ENCODE peak calls at places on chromosomes 13 and 19, in five cellular contexts. V is astrocyte, N is A673, Q is H1, W is fibroblast of lung. M is an unnamed sample.

GRCh38 chr13:30731658-30732390 is 3.5 kb upstream of the ALOX5AP start:
- DNase-seq in W (no peak), N (no peak), Q (no peak), V (no peak), M (no peak)

GRCh38 chr13:39051157-39051556 is 12.9 kb downstream of the NHLRC3 start:
- DNase-seq in V (peak), Q (no peak), W (peak), N (peak), M (peak)

GRCh38 chr19:1401138-1401888 is at the start of gene GAMT:
- DNase-seq in Q (no peak), N (peak), V (no peak), W (peak), M (no peak)

GRCh38 chr13:87376081-87376480 is 295.1 kb upstream of the SLITRK5 start:
- DNase-seq in W (peak), Q (no peak), V (peak), N (peak), M (peak)

GRCh38 chr19:30273184-30273583 is 99.0 kb upstream of the ZNF536 start:
- DNase-seq in V (no peak), N (no peak), Q (no peak), W (no peak), M (no peak)

GRCh38 chr13:109919715-109920375 is 133.5 kb upstream of the IRS2 start:
- DNase-seq in V (peak), W (peak), Q (no peak), N (no peak), M (no peak)

GRCh38 chr13:72132065-72132464 is 265.1 kb upstream of the DACH1 start:
- DNase-seq in W (no peak), N (no peak), V (no peak), Q (no peak), M (no peak)

GRCh38 chr19:1000095-1000494 is at the start of gene GRIN3B:
- DNase-seq in Q (no peak), V (no peak), W (no peak), N (peak), M (peak)

GRCh38 chr19:18049390-18049789 is 37.3 kb downstream of the IL12RB1 start:
- DNase-seq in V (peak), Q (no peak), N (no peak), W (peak), M (no peak)

GRCh38 chr13:42181381-42181953 is 90.5 kb upstream of the AKAP11 start:
- DNase-seq in N (no peak), Q (no peak), V (no peak), W (no peak), M (no peak)

GRCh38 chr13:34545461-34545860 is 396.6 kb upstream of the NBEA start:
- DNase-seq in N (no peak), V (no peak), W (no peak), Q (no peak), M (no peak)

GRCh38 chr13:73722120-73722519 is 412.1 kb downstream of the KLF12 start:
- DNase-seq in Q (no peak), N (peak), V (peak), W (peak), M (peak)

GRCh38 chr13:27917121-27917947 is 2.5 kb upstream of the PDX1 start:
- DNase-seq in V (no peak), Q (no peak), N (no peak), W (no peak), M (no peak)

GRCh38 chr19:57302727-57303401 is 17.4 kb upstream of the ZNF543 start:
- DNase-seq in V (peak), N (no peak), W (peak), Q (no peak), M (peak)

GRCh38 chr19:18915639-18916038 is 3.5 kb downstream of the COPE start:
- DNase-seq in N (peak), W (peak), Q (no peak), V (no peak), M (peak)

GRCh38 chr13:107284168-107284567 is 716.2 kb upstream of the ARGLU1 start:
- DNase-seq in N (peak), Q (no peak), V (peak), W (peak), M (no peak)

GRCh38 chr13:95924389-95924994 is 128.7 kb downstream of the UGGT2 start:
- DNase-seq in Q (no peak), W (peak), N (peak), V (peak), M (peak)

GRCh38 chr19:13262450-13262849 is 112.2 kb downstream of the IER2 start:
- DNase-seq in W (peak), V (peak), Q (no peak), N (peak), M (peak)

GRCh38 chr13:113364933-113365371 is 1.0 kb upstream of the GRTP1 start:
- DNase-seq in V (no peak), W (no peak), N (no peak), Q (no peak), M (no peak)

GRCh38 chr13:23866420-23867026 is 22.7 kb downstream of the MIPEP start:
- DNase-seq in N (no peak), V (peak), W (peak), Q (no peak), M (no peak)

GRCh38 chr13:23578411-23579071 is 8.3 kb downstream of the TNFRSF19 start:
- DNase-seq in V (peak), Q (peak), N (peak), W (peak), M (peak)

GRCh38 chr19:45162464-45163143 is 1.8 kb upstream of the NKPD1 start:
- DNase-seq in W (no peak), N (no peak), V (no peak), Q (no peak), M (peak)

GRCh38 chr13:27379694-27380596 is 44.5 kb upstream of the GTF3A start:
- DNase-seq in N (peak), Q (peak), V (no peak), W (peak), M (peak)

DNA sequence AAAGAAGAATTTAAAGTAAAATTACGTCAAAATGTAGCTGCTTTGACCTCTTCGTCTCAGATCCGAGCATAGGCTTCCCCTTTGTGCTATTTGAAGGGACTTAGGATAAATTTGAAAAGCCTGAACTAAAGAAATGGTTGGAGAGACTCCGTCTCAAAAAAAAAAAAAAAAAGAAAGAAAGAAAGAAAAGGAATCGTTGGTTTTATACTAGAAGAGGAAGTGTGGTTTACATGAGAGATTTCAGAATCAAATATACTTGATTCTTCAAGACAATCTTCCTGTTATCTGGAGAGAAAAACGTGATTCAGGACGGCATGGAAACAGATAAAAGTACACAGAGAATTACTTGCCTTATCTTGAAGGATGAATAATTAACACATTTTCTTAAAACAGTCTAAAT is 474 bp upstream of the ZNF780B start:
- DNase-seq in Q (no peak), W (no peak), V (no peak), N (no peak), M (no peak)
- TF ChIP-seq EZH2 in Q (no peak), W (no peak), V (no peak), N (no peak), M (no peak)

GRCh38 chr19:21482863-21483276 is 22.5 kb upstream of the ZNF429 start:
- DNase-seq in N (peak), W (peak), Q (peak), V (peak), M (no peak)
- H3K27ac ChIP-seq in N (no peak), W (no peak), Q (no peak), V (no peak), M (no peak)

GRCh38 chr13:97696921-97697320 is 256.6 kb upstream of the IPO5 start:
- DNase-seq in V (no peak), N (no peak), W (no peak), Q (no peak), M (no peak)
- TF ChIP-seq EZH2 in V (no peak), N (no peak), W (no peak), Q (no peak), M (no peak)

DNA sequence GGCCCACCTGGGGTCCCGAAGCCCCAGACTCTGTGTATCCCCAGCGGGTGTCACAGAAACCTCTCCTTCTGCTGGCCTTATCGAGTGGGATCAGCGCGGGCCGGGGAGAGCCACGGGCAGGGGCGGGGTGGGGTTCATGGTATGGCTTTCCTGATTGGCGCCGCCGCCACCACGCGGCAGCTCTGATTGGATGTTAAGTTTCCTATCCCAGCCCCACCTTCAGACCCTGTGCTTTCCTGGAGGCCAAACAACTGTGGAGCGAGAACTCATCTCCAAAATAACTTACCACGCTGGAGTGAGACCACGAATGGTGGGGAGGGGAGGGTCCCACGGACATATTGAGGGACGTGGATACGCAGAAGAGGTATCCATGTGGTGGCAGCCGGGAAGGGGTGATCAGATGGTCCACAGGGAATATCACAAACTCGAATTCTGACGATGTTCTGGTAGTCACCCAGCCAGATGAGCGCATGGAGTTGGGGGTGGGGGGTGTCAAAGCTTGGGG is 1.0 kb upstream of the ICAM5 start:
- DNase-seq in W (peak), V (no peak), Q (no peak), N (peak), M (no peak)
- H3K27ac ChIP-seq in W (no peak), V (no peak), Q (no peak), N (peak), M (no peak)

DNA sequence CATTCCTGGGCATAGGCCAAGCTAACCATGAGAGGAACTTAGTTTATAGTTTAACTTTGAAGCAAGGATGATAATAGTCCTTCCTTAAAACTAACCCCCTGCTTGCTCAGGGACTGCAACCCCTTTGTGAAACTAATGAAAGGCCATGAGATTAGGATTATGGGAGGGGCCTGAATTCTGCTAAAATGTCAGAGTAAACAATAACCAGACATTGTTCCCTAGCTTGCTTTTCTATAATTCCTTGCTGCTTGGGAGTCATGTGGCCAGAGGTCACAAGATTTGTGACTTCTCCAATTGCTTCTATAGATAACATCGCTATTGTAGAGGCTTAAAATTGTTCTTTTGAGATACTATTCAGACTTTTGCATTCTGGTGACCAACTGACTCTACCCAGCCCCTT is 634.0 kb downstream of the TBC1D4 start:
- DNase-seq in N (no peak), V (no peak), W (no peak), Q (no peak), M (no peak)
- TF ChIP-seq EZH2 in N (no peak), V (no peak), W (no peak), Q (no peak), M (no peak)

GRCh38 chr19:15671237-15671636 is 1.6 kb upstream of the CYP4F12 start:
- DNase-seq in N (no peak), Q (no peak), V (no peak), W (no peak), M (no peak)

GRCh38 chr19:15671891-15672579 is 852 bp upstream of the CYP4F12 start:
- DNase-seq in W (no peak), V (no peak), N (no peak), Q (no peak), M (no peak)

GRCh38 chr19:15675560-15675959 is 2.7 kb downstream of the CYP4F12 start:
- DNase-seq in Q (no peak), N (no peak), V (no peak), W (no peak), M (no peak)

GRCh38 chr19:15672580-15673175 is at the start of gene CYP4F12:
- DNase-seq in V (no peak), N (peak), Q (no peak), W (no peak), M (peak)

GRCh38 chr19:15673176-15673654 is 328 bp downstream of the CYP4F12 start:
- DNase-seq in N (no peak), Q (no peak), V (no peak), W (no peak), M (peak)
- H3K27ac ChIP-seq in N (no peak), Q (no peak), V (no peak), W (no peak), M (no peak)

DNA sequence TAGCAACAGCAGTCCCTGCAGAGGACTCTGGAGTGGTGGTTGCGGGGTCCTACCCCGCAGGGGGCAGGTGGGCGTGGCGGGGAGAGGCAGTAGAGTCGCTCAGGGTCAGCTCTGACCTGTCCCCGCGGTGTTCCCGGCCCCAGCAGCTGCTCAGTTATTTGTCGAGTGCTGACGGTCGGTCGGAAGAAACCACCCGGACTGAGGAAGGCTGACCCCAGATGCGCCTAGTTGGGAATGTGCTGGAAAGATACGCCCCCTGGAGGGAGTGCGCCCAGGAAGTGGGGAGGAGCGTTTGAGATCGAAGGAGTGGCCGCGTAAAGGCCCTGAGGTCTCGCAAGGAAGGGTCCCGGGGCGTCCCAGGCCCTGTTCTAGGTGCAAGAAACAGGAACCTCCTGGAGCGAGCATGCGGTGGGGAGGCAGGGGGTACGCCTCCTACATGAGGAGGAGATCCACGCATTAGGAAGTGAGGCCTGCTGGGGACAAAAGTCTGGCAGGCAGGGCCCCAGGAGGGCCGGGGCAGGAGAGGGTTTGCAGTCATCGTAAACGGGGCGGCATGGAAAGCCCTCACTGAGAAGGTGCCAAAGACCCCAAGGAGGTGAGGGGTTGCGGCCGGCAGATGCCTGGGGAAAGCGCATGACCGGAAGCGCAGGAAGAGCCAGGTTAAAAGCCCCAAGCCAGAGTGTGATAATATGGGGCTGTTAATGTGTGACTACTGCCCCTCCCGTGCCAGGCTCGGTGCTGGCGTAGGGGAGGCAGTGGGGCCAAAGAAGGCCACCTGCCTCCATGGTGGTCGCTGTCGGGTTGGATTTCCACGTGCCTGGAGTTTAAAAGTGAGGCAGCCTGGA is 9.1 kb downstream of the CCDC8 start:
- DNase-seq in Q (no peak), V (peak), W (peak), N (peak), M (no peak)
- TF ChIP-seq EZH2 in Q (peak), V (peak), W (no peak), N (no peak), M (no peak)